ENCODE peak calls at places on chromosomes 11 and 22, in five cellular contexts. C is anterior cingulate cortex; L is activated naive CD4-positive, alpha-beta T cell treated with anti-CD3 and anti-CD28 coated beads, Interleukin-2, amount 10 ng/mL, durations not matched to agents 7 days and 5 days; M is NCI-H1694; Y is GM13977. P is an unnamed sample.

GRCh38 chr11:58616594-58616993 is 5.9 kb upstream of the CNTF start:
- DNase-seq in C (peak), M (no peak), Y (no peak), L (no peak), P (peak)

GRCh38 chr11:48036466-48036865 is 56.1 kb downstream of the PTPRJ start:
- DNase-seq in L (no peak), C (no peak), Y (no peak), M (no peak), P (no peak)

GRCh38 chr11:81165164-81165563 is 1568.5 kb downstream of the FAM181B start:
- DNase-seq in M (no peak), C (no peak), L (no peak), Y (no peak), P (no peak)

GRCh38 chr11:17412488-17413180 is 24.2 kb upstream of the KCNJ11 start:
- DNase-seq in L (no peak), M (no peak), C (no peak), Y (no peak), P (no peak)

GRCh38 chr11:63490551-63491239 is at the start of gene PLAAT5:
- DNase-seq in L (no peak), C (peak), Y (no peak), M (no peak), P (peak)

GRCh38 chr11:12413141-12414055 is 36.0 kb downstream of the PARVA start:
- DNase-seq in C (no peak), L (no peak), M (no peak), Y (no peak), P (no peak)

GRCh38 chr11:95451682-95452081 is 220.7 kb upstream of the SESN3 start:
- DNase-seq in L (no peak), M (no peak), C (no peak), Y (no peak), P (peak)

GRCh38 chr11:66069715-66070603 is at the start of gene PACS1:
- DNase-seq in M (no peak), Y (peak), L (peak), C (peak), P (peak)

GRCh38 chr11:116730241-116730561 is 42.6 kb downstream of the BUD13 start:
- DNase-seq in L (no peak), C (no peak), M (no peak), Y (no peak), P (no peak)

GRCh38 chr11:89175796-89176195 is 1.9 kb upstream of the TYR start:
- DNase-seq in M (no peak), C (no peak), L (no peak), Y (no peak), P (no peak)

GRCh38 chr11:502288-503178 is 4.5 kb downstream of the RNH1 start:
- DNase-seq in L (no peak), Y (no peak), M (no peak), C (no peak), P (no peak)

GRCh38 chr22:47601666-47602065 is 839.2 kb downstream of the TBC1D22A start:
- DNase-seq in Y (no peak), M (no peak), L (no peak), C (no peak), P (no peak)

GRCh38 chr11:69972351-69972802 is 105.7 kb upstream of the ANO1 start:
- DNase-seq in Y (no peak), L (peak), M (no peak), C (no peak), P (no peak)

GRCh38 chr11:20084921-20085814 is 75.1 kb downstream of the DBX1 start:
- DNase-seq in M (no peak), C (no peak), Y (no peak), L (no peak), P (no peak)

GRCh38 chr11:32081129-32081641 is 9.7 kb upstream of the RCN1 start:
- DNase-seq in C (no peak), L (no peak), M (no peak), Y (no peak), P (peak)

GRCh38 chr11:83292709-83293435 is 6.7 kb upstream of the CCDC90B start:
- DNase-seq in C (peak), M (peak), Y (peak), L (peak), P (peak)

GRCh38 chr11:70771099-70771885 is 373.0 kb downstream of the CTTN start:
- DNase-seq in Y (no peak), L (no peak), M (no peak), C (no peak), P (no peak)